ENCODE peak calls at places on chromosomes 2 and 18, in four cellular contexts. K, N, R and P are unnamed samples.

GRCh38 chr18:36378194-36378593 is 80.7 kb downstream of the FHOD3 start:
- DNase-seq in K (no peak), N (no peak), R (no peak), P (no peak)

GRCh38 chr2:217335341-217335966 is 475.6 kb upstream of the TNP1 start:
- DNase-seq in K (no peak), N (no peak), R (no peak), P (no peak)

GRCh38 chr2:200308421-200309295 is 2.2 kb downstream of the SPATS2L start:
- DNase-seq in K (peak), N (no peak), R (no peak), P (peak)

GRCh38 chr2:223503746-223504145 is 98.4 kb downstream of the SCG2 start:
- DNase-seq in K (peak), N (no peak), R (no peak), P (no peak)

GRCh38 chr18:35852786-35853185 is 119.7 kb upstream of the RMP24 start:
- DNase-seq in K (no peak), N (no peak), R (no peak), P (no peak)

GRCh38 chr2:108215794-108216211 is 24.0 kb upstream of the SULT1C3 start:
- DNase-seq in K (peak), N (no peak), R (no peak), P (peak)

GRCh38 chr18:13836559-13836958 is 12.6 kb downstream of the MC5R start:
- DNase-seq in K (peak), N (no peak), R (no peak), P (no peak)

GRCh38 chr2:28445448-28446258 is 50.2 kb upstream of the PLB1 start:
- DNase-seq in K (peak), N (no peak), R (peak), P (no peak)

GRCh38 chr2:236219411-236219810 is 44.8 kb downstream of the ASB18 start:
- DNase-seq in K (no peak), N (no peak), R (no peak), P (no peak)

GRCh38 chr2:102166189-102166845 is 20.5 kb upstream of the IL1RL2 start:
- DNase-seq in K (peak), N (no peak), R (no peak), P (peak)

GRCh38 chr2:233029321-233029720 is 3.2 kb upstream of the NEU2 start:
- DNase-seq in K (peak), N (no peak), R (no peak), P (no peak)

GRCh38 chr2:137951606-137952005 is 12.7 kb upstream of the HNMT start:
- DNase-seq in K (peak), N (no peak), R (no peak), P (no peak)

GRCh38 chr18:53603281-53603680 is 621.2 kb downstream of the MBD2 start:
- DNase-seq in K (no peak), N (no peak), R (no peak), P (no peak)

GRCh38 chr2:26246818-26247217 is 2.1 kb downstream of the HADHB start:
- DNase-seq in K (peak), N (no peak), R (no peak), P (peak)

GRCh38 chr18:55328301-55328700 is 259.7 kb downstream of the TCF4 start:
- DNase-seq in K (peak), N (no peak), R (no peak), P (no peak)

GRCh38 chr2:102368461-102369109 is 13.0 kb downstream of the IL18R1 start:
- DNase-seq in K (no peak), N (no peak), R (no peak), P (no peak)

GRCh38 chr2:116809074-116809473 is 1005.4 kb upstream of the DDX18 start:
- DNase-seq in K (peak), N (no peak), R (no peak), P (no peak)

GRCh38 chr2:223815186-223815883 is 22.0 kb downstream of the AP1S3 start:
- DNase-seq in K (peak), N (no peak), R (no peak), P (no peak)

GRCh38 chr2:160515120-160515519 is 21.5 kb upstream of the RBMS1 start:
- DNase-seq in K (no peak), N (no peak), R (no peak), P (no peak)

GRCh38 chr2:237452846-237453245 is 34.2 kb upstream of the MLPH start:
- DNase-seq in K (no peak), N (no peak), R (no peak), P (no peak)

GRCh38 chr2:232860593-232861241 is 9.3 kb upstream of the SNORC start:
- DNase-seq in K (no peak), N (no peak), R (no peak), P (no peak)

GRCh38 chr18:3044931-3045698 is 32.2 kb upstream of the LPIN2 start:
- DNase-seq in K (no peak), N (no peak), R (no peak), P (peak)

GRCh38 chr2:48358982-48359381 is 171.0 kb upstream of the STON1 start:
- DNase-seq in K (no peak), N (no peak), R (no peak), P (no peak)

GRCh38 chr2:177078416-177078815 is 134.2 kb upstream of the HNRNPA3 start:
- DNase-seq in K (peak), N (no peak), R (no peak), P (peak)

GRCh38 chr18:13239557-13239956 is 21.0 kb downstream of the LDLRAD4 start:
- DNase-seq in K (no peak), N (no peak), R (no peak), P (no peak)

GRCh38 chr2:235170536-235171510 is 219.0 kb downstream of the SH3BP4 start:
- DNase-seq in K (peak), N (no peak), R (no peak), P (peak)

GRCh38 chr2:105321875-105322646 is 7.5 kb downstream of the TGFBRAP1 start:
- DNase-seq in K (no peak), N (no peak), R (no peak), P (no peak)

GRCh38 chr18:23871410-23871809 is 143.1 kb upstream of the TTC39C start:
- DNase-seq in K (peak), N (peak), R (no peak), P (no peak)

GRCh38 chr2:202375006-202375610 is 1.0 kb upstream of the BMPR2 start:
- DNase-seq in K (peak), N (peak), R (peak), P (peak)

GRCh38 chr2:216850665-216851327 is 9.1 kb downstream of the TNP1 start:
- DNase-seq in K (no peak), N (no peak), R (no peak), P (no peak)

GRCh38 chr2:152694161-152694661 is 23.1 kb downstream of the PRPF40A start:
- DNase-seq in K (peak), N (peak), R (no peak), P (no peak)

GRCh38 chr2:31228717-31229116 is 5.2 kb upstream of the EHD3 start:
- DNase-seq in K (no peak), N (no peak), R (no peak), P (no peak)

GRCh38 chr18:13435596-13436333 is 217.2 kb downstream of the LDLRAD4 start:
- DNase-seq in K (peak), N (no peak), R (no peak), P (no peak)

GRCh38 chr2:150075831-150076230 is 411.6 kb downstream of the RND3 start:
- DNase-seq in K (no peak), N (no peak), R (no peak), P (no peak)

GRCh38 chr2:188787661-188788044 is 186.5 kb upstream of the COL3A1 start:
- DNase-seq in K (no peak), N (no peak), R (no peak), P (no peak)

GRCh38 chr2:45214550-45214949 is 205.3 kb upstream of the SIX2 start:
- DNase-seq in K (no peak), N (no peak), R (no peak), P (no peak)

GRCh38 chr2:191166111-191166755 is 15.4 kb upstream of the STAT4 start:
- DNase-seq in K (peak), N (no peak), R (no peak), P (no peak)

GRCh38 chr2:133334923-133335322 is 233.3 kb downstream of the NCKAP5 start:
- DNase-seq in K (no peak), N (no peak), R (no peak), P (no peak)